ENCODE peak calls at places on chromosomes 16 and 17, in six cellular contexts. X, M, S, B, W and T are unnamed samples.

GRCh38 chr16:67965668-67966548 is 2.5 kb downstream of the SLC12A4 start:
- DNase-seq in X (no peak), M (no peak), S (no peak), B (peak; percentile 46), W (no peak), T (no peak)

GRCh38 chr17:83174859-83175550 is 95.6 kb downstream of the METRNL start:
- DNase-seq in X (no peak), M (no peak), S (no peak), B (peak; percentile 44), W (no peak), T (no peak)

GRCh38 chr17:28871056-28871579 is 16.3 kb downstream of the ERAL1 start:
- DNase-seq in X (no peak), M (no peak), S (no peak), B (no peak), W (no peak), T (no peak)

GRCh38 chr16:84294196-84295142 is at the start of gene WFDC1:
- DNase-seq in X (peak; percentile 50), M (no peak), S (no peak), B (peak; percentile 27), W (no peak), T (no peak)

GRCh38 chr17:61466246-61466645 is 14.0 kb downstream of the TBX4 start:
- DNase-seq in X (no peak), M (no peak), S (no peak), B (no peak), W (no peak), T (no peak)

GRCh38 chr16:50991006-50991405 is 160.1 kb downstream of the SALL1 start:
- DNase-seq in X (no peak), M (no peak), S (no peak), B (no peak), W (no peak), T (no peak)

GRCh38 chr16:27238016-27238587 is 30.5 kb downstream of the NSMCE1 start:
- DNase-seq in X (no peak), M (no peak), S (no peak), B (no peak), W (no peak), T (peak; percentile 24)

GRCh38 chr17:40516581-40517285 is 15.3 kb upstream of the TNS4 start:
- DNase-seq in X (no peak), M (no peak), S (no peak), B (peak; percentile 35), W (no peak), T (no peak)

GRCh38 chr16:46573008-46573833 is 48.0 kb downstream of the SHCBP1 start:
- DNase-seq in X (no peak), M (peak; percentile 40), S (peak; percentile 21), B (peak; percentile 34), W (no peak), T (no peak)

GRCh38 chr16:17222756-17223411 is 247.9 kb downstream of the XYLT1 start:
- DNase-seq in X (peak; percentile 35), M (no peak), S (no peak), B (no peak), W (no peak), T (no peak)

GRCh38 chr17:80719449-80719848 is 174.8 kb downstream of the RPTOR start:
- DNase-seq in X (no peak), M (no peak), S (no peak), B (no peak), W (no peak), T (no peak)

GRCh38 chr16:84889066-84889465 is 69.3 kb downstream of the CRISPLD2 start:
- DNase-seq in X (no peak), M (no peak), S (no peak), B (no peak), W (no peak), T (no peak)

GRCh38 chr17:43003542-43004172 is 2.9 kb upstream of the IFI35 start:
- DNase-seq in X (no peak), M (no peak), S (no peak), B (peak; percentile 71), W (no peak), T (no peak)

GRCh38 chr17:9206989-9207317 is 185.6 kb downstream of the NTN1 start:
- DNase-seq in X (no peak), M (no peak), S (no peak), B (no peak), W (no peak), T (no peak)

GRCh38 chr16:30724641-30725464 is 23.4 kb upstream of the PHKG2 start:
- DNase-seq in X (peak; percentile 67), M (no peak), S (no peak), B (peak; percentile 50), W (no peak), T (no peak)

GRCh38 chr17:5049314-5049819 is 14.1 kb upstream of the SLC52A1 start:
- DNase-seq in X (no peak), M (no peak), S (no peak), B (peak; percentile 27), W (no peak), T (no peak)

GRCh38 chr16:10868562-10869469 is 8.2 kb upstream of the CIITA start:
- DNase-seq in X (peak; percentile 68), M (no peak), S (no peak), B (no peak), W (no peak), T (no peak)

DNA sequence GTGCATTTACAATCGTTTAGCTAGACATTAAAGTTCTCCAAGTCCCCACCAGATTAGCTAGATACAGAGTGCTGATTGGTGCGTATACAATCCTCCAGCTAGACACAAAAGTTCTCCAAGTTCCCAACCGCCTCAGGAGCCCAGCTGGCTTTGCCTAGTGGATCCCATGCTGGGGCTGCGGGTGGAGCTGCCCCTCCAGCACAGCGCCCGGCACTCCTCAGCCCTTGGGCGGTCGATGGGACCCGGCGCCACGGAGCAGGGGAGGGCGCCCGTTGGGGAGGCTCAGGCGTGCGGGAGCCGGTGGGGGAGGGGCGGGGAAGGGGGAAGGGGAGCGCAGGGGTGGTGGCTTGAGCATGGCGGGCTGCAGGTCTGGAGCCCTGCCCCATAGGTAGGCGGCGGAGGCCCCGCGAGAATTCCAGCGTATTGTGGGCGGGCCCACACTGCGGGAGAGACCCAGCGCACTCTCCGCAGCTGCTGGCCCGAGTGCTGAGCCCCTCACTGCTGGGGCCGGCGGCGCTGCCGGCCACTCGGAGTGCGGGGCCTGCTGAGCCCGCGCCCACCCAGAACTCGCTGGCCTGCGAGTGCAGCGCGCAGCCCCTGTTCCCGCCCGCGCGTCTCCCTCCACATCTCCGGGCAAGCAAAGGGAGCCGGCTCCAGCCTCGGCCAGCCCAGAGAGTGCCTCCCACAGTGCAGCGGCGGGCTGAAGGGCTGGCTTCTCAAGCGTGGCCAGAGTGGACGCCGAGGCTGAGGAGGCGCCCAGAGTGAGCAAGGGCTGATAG is 907.5 kb downstream of the CDH8 start:
- DNase-seq in X (no peak), M (no peak), S (no peak), B (no peak), W (no peak), T (no peak)
- TF ChIP-seq CTCF in X (no peak), M (no peak), S (no peak), B (no peak), W (no peak), T (no peak)

DNA sequence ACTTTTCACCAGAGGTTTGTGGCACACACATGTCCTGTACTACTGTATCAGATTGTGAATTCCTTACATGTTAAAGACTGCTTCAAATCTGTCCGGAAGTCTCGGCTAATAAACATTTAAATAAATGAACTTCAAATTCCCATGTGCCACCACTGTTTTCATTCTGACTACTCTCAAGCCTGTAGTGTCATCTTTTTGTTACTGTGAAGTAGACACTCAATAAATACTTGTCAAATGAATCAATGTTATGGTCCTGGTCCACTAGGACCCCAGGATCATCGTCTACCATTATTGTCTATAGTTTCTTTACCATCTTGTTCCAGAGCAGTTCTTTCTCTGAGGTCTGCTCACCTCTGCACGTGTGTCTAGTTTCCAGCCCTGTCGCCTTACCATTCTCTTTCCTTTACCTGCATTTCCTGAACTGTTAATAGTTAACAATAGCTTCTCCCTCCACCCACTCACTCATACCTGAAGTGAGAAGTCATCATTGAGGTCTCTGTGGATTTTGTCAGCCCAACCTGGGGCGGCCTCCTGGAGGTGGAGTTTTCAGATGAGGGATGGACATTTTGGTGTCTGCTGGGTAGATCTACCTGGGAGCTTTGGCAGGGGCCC is 333.0 kb downstream of the SEC14L1 start:
- DNase-seq in X (no peak), M (no peak), S (no peak), B (no peak), W (no peak), T (no peak)
- TF ChIP-seq CTCF in X (no peak), M (no peak), S (no peak), B (no peak), W (no peak), T (no peak)

GRCh38 chr16:12758031-12758669 is 45.5 kb downstream of the CPPED1 start:
- DNase-seq in X (no peak), M (no peak), S (no peak), B (no peak), W (no peak), T (no peak)

GRCh38 chr16:12754824-12755543 is 48.7 kb downstream of the CPPED1 start:
- DNase-seq in X (no peak), M (peak; percentile 61), S (no peak), B (peak; percentile 54), W (no peak), T (no peak)

GRCh38 chr16:12757546-12757945 is 46.1 kb downstream of the CPPED1 start:
- DNase-seq in X (no peak), M (no peak), S (no peak), B (no peak), W (no peak), T (no peak)

GRCh38 chr16:12760819-12761611 is 42.7 kb downstream of the CPPED1 start:
- DNase-seq in X (no peak), M (no peak), S (no peak), B (no peak), W (no peak), T (no peak)

GRCh38 chr16:12758670-12759558 is 44.8 kb downstream of the CPPED1 start:
- DNase-seq in X (no peak), M (no peak), S (no peak), B (no peak), W (no peak), T (no peak)
- TF ChIP-seq CTCF in X (no peak), M (no peak), S (no peak), B (no peak), W (no peak), T (no peak)

GRCh38 chr16:13439766-13440165 is 480.2 kb upstream of the ERCC4 start:
- DNase-seq in X (no peak), M (no peak), S (no peak), B (no peak), W (no peak), T (no peak)

GRCh38 chr16:13436641-13437423 is 483.1 kb upstream of the ERCC4 start:
- DNase-seq in X (no peak), M (peak; percentile 9), S (no peak), B (peak; percentile 40), W (no peak), T (no peak)

GRCh38 chr16:13438064-13438463 is 481.9 kb upstream of the ERCC4 start:
- DNase-seq in X (no peak), M (no peak), S (no peak), B (no peak), W (no peak), T (no peak)

GRCh38 chr16:13435415-13435814 is 484.5 kb upstream of the ERCC4 start:
- DNase-seq in X (no peak), M (no peak), S (no peak), B (no peak), W (no peak), T (no peak)

DNA sequence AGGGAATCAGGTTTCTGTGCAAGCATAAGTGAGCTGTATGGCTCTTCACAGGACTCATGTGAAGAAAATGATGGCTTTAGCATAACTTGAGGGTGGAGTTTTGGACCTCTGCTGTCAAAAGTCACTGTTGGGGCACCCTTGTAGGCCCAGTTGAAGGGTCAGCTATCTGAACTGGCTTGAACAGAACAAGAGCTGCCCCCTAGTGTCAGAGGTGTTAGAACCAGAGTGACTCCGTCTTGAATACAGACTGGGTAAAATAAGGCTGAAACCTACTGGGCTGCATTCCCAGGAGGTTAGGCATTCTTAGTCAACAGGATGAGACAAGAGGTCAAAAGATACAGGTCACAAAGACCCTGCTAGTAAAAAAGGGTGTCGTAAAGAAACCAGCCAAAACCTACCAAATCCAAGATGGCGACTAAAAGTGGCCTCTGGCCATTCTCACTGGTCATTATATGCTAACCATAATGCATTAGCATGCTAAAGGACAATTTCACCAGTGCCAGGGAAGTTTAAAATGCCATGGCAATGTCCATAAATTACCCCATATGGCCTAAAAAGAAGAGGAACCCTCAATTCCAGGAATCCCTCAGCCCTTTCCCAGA is 484.0 kb upstream of the ERCC4 start:
- DNase-seq in X (no peak), M (no peak), S (no peak), B (no peak), W (no peak), T (no peak)
- TF ChIP-seq CTCF in X (no peak), M (no peak), S (no peak), B (no peak), W (peak; percentile 13), T (no peak)